ENCODE peak calls at places on chromosomes 13 and 19, in nine cellular contexts. Q is frontal cortex; B is fibroblast of the conjunctiva; W is progenitor cell of endocrine pancreas; L is cerebellar cortex; N is NCI-H2081 treated with DMSO at 0.1 percent for 48 hours; U is natural killer cell; I is EL; S is stimulated activated CD4-positive, alpha-beta T cell treated with anti-CD3 and anti-CD28 coated beads, TNF-alpha, amount 100 ng/mL, for 1 hour. A is an unnamed sample.

GRCh38 chr19:38243279-38243673 is 12.9 kb downstream of the PPP1R14A start:
- DNase-seq in Q (no peak), B (no peak), W (no peak), L (no peak), N (no peak), U (no peak), I (no peak), S (no peak), A (no peak)

GRCh38 chr13:48595330-48596127 is 58.2 kb upstream of the CYSLTR2 start:
- DNase-seq in Q (no peak), B (peak), W (peak), L (peak), N (no peak), U (peak), I (peak), S (peak), A (peak)

GRCh38 chr13:43572601-43573360 is 214.0 kb downstream of the ENOX1 start:
- DNase-seq in Q (no peak), B (peak), W (no peak), L (no peak), N (no peak), U (no peak), I (peak), S (no peak), A (no peak)

GRCh38 chr19:2547721-2548120 is 71.8 kb downstream of the GADD45B start:
- DNase-seq in Q (no peak), B (no peak), W (no peak), L (no peak), N (no peak), U (no peak), I (no peak), S (no peak), A (no peak)

GRCh38 chr13:38868870-38869269 is 121.8 kb downstream of the STOML3 start:
- DNase-seq in Q (no peak), B (no peak), W (peak), L (no peak), N (no peak), U (no peak), I (no peak), S (no peak), A (no peak)

GRCh38 chr19:13095934-13096890 is 6.4 kb downstream of the LYL1 start:
- DNase-seq in Q (no peak), B (no peak), W (peak), L (peak), N (no peak), U (no peak), I (no peak), S (no peak), A (no peak)

GRCh38 chr19:32343550-32344262 is 1.7 kb upstream of the ZNF507 start:
- DNase-seq in Q (no peak), B (no peak), W (no peak), L (no peak), N (no peak), U (no peak), I (no peak), S (no peak), A (no peak)

GRCh38 chr19:18153555-18154134 is 682 bp downstream of the PIK3R2 start:
- DNase-seq in Q (no peak), B (no peak), W (no peak), L (no peak), N (no peak), U (no peak), I (peak), S (no peak), A (no peak)

GRCh38 chr19:18029617-18030338 is 21.8 kb downstream of the ARRDC2 start:
- DNase-seq in Q (no peak), B (no peak), W (no peak), L (no peak), N (no peak), U (no peak), I (peak), S (no peak), A (no peak)

GRCh38 chr19:19458110-19458816 is 52.8 kb downstream of the GATAD2A start:
- DNase-seq in Q (no peak), B (no peak), W (no peak), L (no peak), N (no peak), U (no peak), I (no peak), S (no peak), A (no peak)

GRCh38 chr13:47437411-47437810 is 540.6 kb upstream of the HTR2A start:
- DNase-seq in Q (no peak), B (no peak), W (no peak), L (no peak), N (no peak), U (no peak), I (peak), S (no peak), A (no peak)

GRCh38 chr19:43790587-43790986 is 9.8 kb upstream of the KCNN4 start:
- DNase-seq in Q (no peak), B (no peak), W (no peak), L (no peak), N (no peak), U (no peak), I (no peak), S (no peak), A (no peak)

GRCh38 chr19:10565028-10565566 is 713 bp downstream of the KRI1 start:
- DNase-seq in Q (peak), B (no peak), W (peak), L (no peak), N (no peak), U (no peak), I (peak), S (no peak), A (peak)

GRCh38 chr13:112714366-112714765 is 24.5 kb downstream of the ATP11A start:
- DNase-seq in Q (no peak), B (no peak), W (no peak), L (no peak), N (no peak), U (no peak), I (no peak), S (no peak), A (no peak)

GRCh38 chr19:35557539-35558399 is 5.7 kb downstream of the ATP4A start:
- DNase-seq in Q (no peak), B (peak), W (peak), L (peak), N (no peak), U (no peak), I (peak), S (no peak), A (peak)

GRCh38 chr13:30895773-30896172 is 10.3 kb upstream of the MEDAG start:
- DNase-seq in Q (no peak), B (peak), W (no peak), L (no peak), N (no peak), U (no peak), I (peak), S (no peak), A (no peak)

GRCh38 chr19:15210323-15210774 is 9.6 kb upstream of the NOTCH3 start:
- DNase-seq in Q (no peak), B (peak), W (no peak), L (no peak), N (no peak), U (no peak), I (peak), S (no peak), A (no peak)

GRCh38 chr13:21320642-21321034 is 138.5 kb downstream of the ZDHHC20 start:
- DNase-seq in Q (no peak), B (no peak), W (no peak), L (no peak), N (no peak), U (no peak), I (no peak), S (no peak), A (no peak)

GRCh38 chr19:44113784-44114390 is 688 bp downstream of the ZNF225 start:
- DNase-seq in Q (no peak), B (no peak), W (no peak), L (no peak), N (no peak), U (no peak), I (peak), S (no peak), A (no peak)

GRCh38 chr13:95317037-95317989 is 16.1 kb upstream of the ABCC4 start:
- DNase-seq in Q (no peak), B (no peak), W (no peak), L (no peak), N (no peak), U (no peak), I (peak), S (no peak), A (no peak)

GRCh38 chr19:40147693-40148347 is 43.4 kb upstream of the MAP3K10 start:
- DNase-seq in Q (no peak), B (peak), W (no peak), L (no peak), N (no peak), U (no peak), I (peak), S (no peak), A (no peak)

GRCh38 chr13:110907951-110908898 is 6.6 kb downstream of the ANKRD10 start:
- DNase-seq in Q (no peak), B (no peak), W (no peak), L (peak), N (no peak), U (no peak), I (no peak), S (no peak), A (no peak)

GRCh38 chr13:50969691-50970090 is 60.1 kb downstream of the RNASEH2B start:
- DNase-seq in Q (no peak), B (no peak), W (no peak), L (peak), N (no peak), U (no peak), I (no peak), S (no peak), A (no peak)

GRCh38 chr19:47228168-47228936 is 2.6 kb downstream of the BBC3 start:
- DNase-seq in Q (peak), B (no peak), W (peak), L (peak), N (no peak), U (peak), I (peak), S (no peak), A (peak)

GRCh38 chr13:58773280-58773859 is 1141.8 kb downstream of the PCDH17 start:
- DNase-seq in Q (no peak), B (no peak), W (no peak), L (no peak), N (no peak), U (no peak), I (no peak), S (no peak), A (no peak)

GRCh38 chr19:294819-295686 is 3.9 kb upstream of the PLPP2 start:
- DNase-seq in Q (peak), B (no peak), W (peak), L (no peak), N (no peak), U (peak), I (no peak), S (no peak), A (peak)

GRCh38 chr19:2412449-2412848 is 14.9 kb downstream of the TIMM13 start:
- DNase-seq in Q (no peak), B (no peak), W (no peak), L (no peak), N (no peak), U (no peak), I (no peak), S (no peak), A (no peak)

GRCh38 chr13:29977721-29978120 is 127.3 kb upstream of the UBL3 start:
- DNase-seq in Q (no peak), B (no peak), W (no peak), L (no peak), N (no peak), U (no peak), I (no peak), S (no peak), A (no peak)

GRCh38 chr19:51246153-51246552 is 4.7 kb upstream of the SIGLECL1 start:
- DNase-seq in Q (no peak), B (no peak), W (no peak), L (no peak), N (no peak), U (no peak), I (no peak), S (no peak), A (no peak)

GRCh38 chr13:111853766-111854165 is 213.2 kb upstream of the SOX1 start:
- DNase-seq in Q (no peak), B (no peak), W (no peak), L (no peak), N (peak), U (no peak), I (no peak), S (no peak), A (no peak)

GRCh38 chr19:51712461-51713081 is 11.2 kb downstream of the HAS1 start:
- DNase-seq in Q (no peak), B (no peak), W (no peak), L (peak), N (no peak), U (no peak), I (peak), S (no peak), A (no peak)

GRCh38 chr19:49216076-49216475 is 58.5 kb downstream of the TRPM4 start:
- DNase-seq in Q (no peak), B (no peak), W (no peak), L (no peak), N (no peak), U (no peak), I (peak), S (no peak), A (no peak)

GRCh38 chr13:51502206-51502651 is 49.4 kb upstream of the INTS6 start:
- DNase-seq in Q (no peak), B (no peak), W (no peak), L (no peak), N (no peak), U (no peak), I (peak), S (no peak), A (peak)

GRCh38 chr13:48457578-48458242 is 44.8 kb upstream of the LPAR6 start:
- DNase-seq in Q (no peak), B (no peak), W (no peak), L (no peak), N (no peak), U (no peak), I (no peak), S (no peak), A (no peak)

GRCh38 chr19:52507266-52507665 is 20.2 kb upstream of the ZNF808 start:
- DNase-seq in Q (no peak), B (no peak), W (no peak), L (no peak), N (no peak), U (no peak), I (no peak), S (no peak), A (no peak)

GRCh38 chr19:50209131-50209530 is 5.7 kb downstream of the MYH14 start:
- DNase-seq in Q (no peak), B (no peak), W (no peak), L (no peak), N (no peak), U (no peak), I (no peak), S (no peak), A (no peak)

GRCh38 chr13:70874646-70875045 is 766.4 kb upstream of the KLHL1 start:
- DNase-seq in Q (no peak), B (no peak), W (no peak), L (no peak), N (no peak), U (no peak), I (no peak), S (no peak), A (no peak)

GRCh38 chr19:2461751-2462634 is 5.2 kb upstream of the LMNB2 start:
- DNase-seq in Q (peak), B (no peak), W (no peak), L (no peak), N (no peak), U (peak), I (peak), S (no peak), A (peak)

GRCh38 chr19:47765522-47766358 is 12.8 kb upstream of the SELENOW start:
- DNase-seq in Q (no peak), B (no peak), W (peak), L (peak), N (no peak), U (no peak), I (peak), S (no peak), A (no peak)